ENCODE peak calls at places on chromosomes 6 and 20, in eight cellular contexts. G is AG04450, A is ovary, Q is sigmoid colon, M is ascending aorta, D is stomach, L is upper lobe of right lung, I is tibial nerve. O is an unnamed sample.
A peak's percentile ranks its signal among the peaks of the same experiment; 100 is the strongest.

GRCh38 chr20:18739785-18740184 is 73.8 kb upstream of the SCP2D1 start:
- DNase-seq in G (peak; percentile 59), I (peak; percentile 16), M (no peak), D (no peak), Q (peak; percentile 89), L (no peak), A (peak; percentile 63), O (no peak)

GRCh38 chr6:69162811-69163210 is 527.7 kb downstream of the ADGRB3 start:
- DNase-seq in M (no peak), G (no peak), L (no peak), Q (no peak), D (no peak), A (no peak), I (no peak), O (no peak)

GRCh38 chr20:63700199-63701050 is 4.0 kb downstream of the TNFRSF6B start:
- DNase-seq in D (no peak), M (no peak), I (no peak), A (no peak), G (no peak), L (peak; percentile 58), Q (peak; percentile 66), O (no peak)

GRCh38 chr20:16699287-16699686 is 30.5 kb upstream of the SNRPB2 start:
- DNase-seq in Q (no peak), D (no peak), I (no peak), M (no peak), A (no peak), L (no peak), G (no peak), O (no peak)

GRCh38 chr20:57380081-57380750 is 11.0 kb upstream of the RBM38 start:
- DNase-seq in G (no peak), M (no peak), A (peak; percentile 11), I (no peak), D (peak; percentile 23), Q (no peak), L (no peak), O (no peak)

GRCh38 chr6:136051140-136051775 is 198.9 kb downstream of the MTFR2 start:
- DNase-seq in A (no peak), D (no peak), I (no peak), M (no peak), Q (no peak), G (peak; percentile 45), L (no peak), O (no peak)

GRCh38 chr20:2734899-2735298 is 42.3 kb downstream of the EBF4 start:
- DNase-seq in I (no peak), M (no peak), A (no peak), D (no peak), G (no peak), L (no peak), Q (no peak), O (no peak)

GRCh38 chr20:41014557-41015088 is 14.0 kb upstream of the TOP1 start:
- DNase-seq in D (no peak), I (no peak), A (no peak), Q (no peak), M (peak; percentile 24), L (no peak), G (no peak), O (no peak)

GRCh38 chr6:107179004-107179403 is 63.7 kb upstream of the BEND3 start:
- DNase-seq in L (no peak), A (no peak), Q (no peak), G (no peak), D (no peak), I (no peak), M (no peak), O (no peak)

GRCh38 chr20:63499333-63499969 is 568 bp upstream of the EEF1A2 start:
- DNase-seq in Q (peak; percentile 58), L (peak; percentile 62), G (no peak), I (no peak), D (no peak), M (no peak), A (no peak), O (no peak)

GRCh38 chr6:31702421-31702818 is 704 bp downstream of the ABHD16A start:
- DNase-seq in I (no peak), L (no peak), D (no peak), M (no peak), A (no peak), G (no peak), Q (no peak), O (no peak)

GRCh38 chr6:132687306-132687705 is 26.5 kb downstream of the VNN1 start:
- DNase-seq in Q (no peak), M (no peak), I (no peak), A (no peak), G (no peak), L (no peak), D (no peak), O (no peak)

GRCh38 chr6:159946912-159947311 is 22.0 kb upstream of the IGF2R start:
- DNase-seq in Q (no peak), G (no peak), A (no peak), D (no peak), L (no peak), M (no peak), I (no peak), O (no peak)

GRCh38 chr6:33192671-33193602 is 670 bp upstream of the COL11A2 start:
- DNase-seq in A (peak; percentile 56), D (no peak), G (no peak), Q (no peak), L (no peak), I (no peak), M (no peak), O (no peak)

GRCh38 chr6:41191569-41191968 is 9.4 kb downstream of the TREML2 start:
- DNase-seq in I (no peak), D (no peak), M (no peak), Q (no peak), G (no peak), A (no peak), L (peak; percentile 83), O (peak; percentile 21)

GRCh38 chr6:110814488-110815259 is 595 bp downstream of the CDK19 start:
- DNase-seq in L (peak; percentile 86), Q (peak; percentile 80), I (peak; percentile 25), D (peak; percentile 63), A (peak; percentile 71), G (no peak), M (peak; percentile 77), O (no peak)

GRCh38 chr20:20083796-20084195 is 31.5 kb downstream of the CFAP61 start:
- DNase-seq in L (no peak), I (no peak), D (no peak), Q (no peak), A (no peak), M (no peak), G (no peak), O (no peak)

GRCh38 chr20:63957690-63958441 is 1.6 kb upstream of the UCKL1 start:
- DNase-seq in G (no peak), A (no peak), D (peak; percentile 71), Q (no peak), I (no peak), M (no peak), L (no peak), O (no peak)

GRCh38 chr6:170143401-170144150 is 147.3 kb downstream of the DLL1 start:
- DNase-seq in Q (peak; percentile 55), I (no peak), A (peak; percentile 4), D (peak; percentile 20), L (peak; percentile 40), G (no peak), M (peak; percentile 34), O (no peak)

GRCh38 chr6:107822154-107823046 is 1.7 kb downstream of the SCML4 start:
- DNase-seq in Q (no peak), A (no peak), L (no peak), I (no peak), D (no peak), G (no peak), M (no peak), O (no peak)

GRCh38 chr6:124742971-124743370 is 219.3 kb upstream of the RNF217 start:
- DNase-seq in I (no peak), G (no peak), Q (no peak), L (no peak), A (no peak), M (no peak), D (no peak), O (no peak)

GRCh38 chr20:58471835-58472164 is 43.4 kb downstream of the APCDD1L start:
- DNase-seq in L (no peak), Q (no peak), D (no peak), I (no peak), M (no peak), A (no peak), G (no peak), O (no peak)
- H3K27ac ChIP-seq in L (no peak overlapping the region), Q (peak overlapping the region; percentile 65), D (no peak overlapping the region), I (no peak overlapping the region), M (no peak overlapping the region), A (no peak overlapping the region), G (no peak overlapping the region), O (no peak overlapping the region)

DNA sequence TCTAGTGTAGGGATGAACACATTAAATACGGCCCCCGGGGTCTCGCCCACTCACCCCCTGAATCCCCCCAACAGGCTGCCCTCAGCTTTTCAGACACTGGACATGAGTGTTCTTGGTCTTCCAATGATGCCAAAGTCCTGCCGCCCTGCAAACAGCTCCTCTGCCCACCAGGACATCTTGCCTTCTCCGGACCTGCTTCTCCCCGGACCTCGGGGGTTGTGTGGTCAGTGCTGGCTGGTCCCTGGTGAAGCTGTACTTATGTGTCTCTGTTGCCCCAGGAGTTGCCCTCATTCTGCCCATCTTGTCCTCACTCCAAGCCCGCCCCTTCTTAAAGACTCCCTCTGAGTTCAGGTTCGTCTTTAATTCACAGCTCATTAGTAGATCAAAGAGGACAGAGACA is 58.4 kb upstream of the SLC32A1 start:
- DNase-seq in D (no peak), Q (no peak), I (no peak), A (no peak), M (no peak), G (no peak), L (no peak), O (no peak)
- H3K27ac ChIP-seq in D (no peak overlapping the region), Q (no peak overlapping the region), I (no peak overlapping the region), A (no peak overlapping the region), M (no peak overlapping the region), G (no peak overlapping the region), L (no peak overlapping the region), O (peak overlapping the region; percentile 74)

DNA sequence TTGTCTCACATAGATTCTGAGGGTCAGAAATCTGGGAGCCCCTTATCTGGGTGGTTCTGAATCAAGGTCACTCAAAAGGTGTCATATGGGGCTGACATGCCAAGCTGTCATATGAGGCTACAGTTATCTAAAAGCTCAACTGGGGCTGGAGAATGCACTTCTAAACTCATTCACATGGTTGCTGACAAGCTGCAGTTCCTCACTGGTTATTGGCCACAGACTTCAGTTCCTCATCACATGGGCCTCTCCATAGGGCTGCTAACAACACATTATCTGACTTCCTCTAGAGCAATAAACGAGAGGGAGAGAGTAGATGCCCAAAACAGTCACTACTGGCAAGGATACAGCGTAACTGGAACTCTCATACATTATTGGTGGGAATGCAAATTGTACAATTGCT is 7.4 kb upstream of the CGA start:
- DNase-seq in A (no peak), Q (no peak), M (no peak), I (no peak), L (no peak), D (no peak), G (no peak), O (no peak)
- H3K27ac ChIP-seq in A (no peak overlapping the region), Q (no peak overlapping the region), M (no peak overlapping the region), I (no peak overlapping the region), L (no peak overlapping the region), D (no peak overlapping the region), G (no peak overlapping the region), O (peak overlapping the region; percentile 72)

GRCh38 chr6:28693751-28694443 is 168.2 kb downstream of the GPX5 start:
- DNase-seq in I (no peak), L (no peak), Q (no peak), G (no peak), M (no peak), D (no peak), A (no peak), O (no peak)
- H3K27ac ChIP-seq in I (no peak overlapping the region), L (no peak overlapping the region), Q (no peak overlapping the region), G (no peak overlapping the region), M (no peak overlapping the region), D (no peak overlapping the region), A (peak overlapping the region; percentile 67), O (no peak overlapping the region)